ENCODE peak calls at places on chromosomes 11 and 22, in ten cellular contexts. M is HCT116; A is upper lobe of right lung; N is HS-5; E is tibial nerve; C is iris pigment epithelial cell; L is HTR-8/SVneo; O is RCC 7860; Q is effector memory CD4-positive, alpha-beta T cell; X is progenitor cell of endocrine pancreas. F is an unnamed sample.

GRCh38 chr11:103870821-103871309 is 165.6 kb upstream of the DDI1 start:
- DNase-seq in L (no peak), Q (no peak), M (no peak), A (no peak), E (peak), O (no peak), N (no peak), X (no peak), C (peak), F (no peak)

GRCh38 chr11:62127941-62128770 is 4.3 kb downstream of the INCENP start:
- DNase-seq in Q (no peak), A (no peak), X (no peak), M (no peak), E (no peak), O (no peak), L (no peak), C (no peak), N (no peak), F (no peak)

GRCh38 chr22:23281406-23282088 is 101.2 kb downstream of the BCR start:
- DNase-seq in O (peak), Q (peak), C (peak), A (peak), M (peak), N (peak), X (peak), L (peak), E (peak), F (peak)

GRCh38 chr22:42979606-42980005 is 35.3 kb downstream of the PACSIN2 start:
- DNase-seq in A (no peak), X (no peak), L (no peak), M (no peak), C (no peak), E (no peak), O (no peak), Q (no peak), N (no peak), F (no peak)

GRCh38 chr11:2797741-2798361 is 87.7 kb downstream of the CDKN1C start:
- DNase-seq in M (no peak), C (no peak), X (peak), L (no peak), Q (no peak), O (no peak), N (no peak), A (peak), E (no peak), F (no peak)

GRCh38 chr11:88280673-88281316 is 56.7 kb downstream of the CTSC start:
- DNase-seq in L (no peak), A (no peak), E (no peak), N (no peak), O (no peak), Q (no peak), X (no peak), C (peak), M (no peak), F (no peak)

GRCh38 chr11:69008774-69009440 is 4.1 kb downstream of the MRGPRF start:
- DNase-seq in Q (no peak), N (peak), C (peak), L (peak), X (no peak), A (peak), M (peak), O (peak), E (peak), F (no peak)

GRCh38 chr11:122895591-122895990 is 13.0 kb downstream of the JHY start:
- DNase-seq in X (no peak), O (no peak), N (no peak), C (no peak), L (no peak), M (no peak), E (no peak), A (no peak), Q (no peak), F (no peak)

GRCh38 chr22:49333206-49333605 is 494.5 kb downstream of the BRD1 start:
- DNase-seq in X (no peak), E (no peak), A (peak), M (no peak), O (no peak), L (no peak), C (no peak), Q (no peak), N (no peak), F (no peak)

GRCh38 chr22:37639070-37639760 is at the start of gene SH3BP1:
- DNase-seq in O (no peak), M (no peak), Q (peak), E (no peak), L (peak), X (peak), C (no peak), N (no peak), A (peak), F (peak)

GRCh38 chr11:130177782-130178181 is 18.2 kb downstream of the ST14 start:
- DNase-seq in L (no peak), Q (no peak), A (no peak), N (no peak), E (no peak), O (no peak), X (no peak), M (no peak), C (no peak), F (no peak)

GRCh38 chr11:7442588-7443215 is 42.6 kb upstream of the OLFML1 start:
- DNase-seq in C (peak), O (no peak), N (peak), E (peak), X (peak), Q (peak), L (peak), M (peak), A (peak), F (peak)

GRCh38 chr22:47174671-47175111 is 412.2 kb downstream of the TBC1D22A start:
- DNase-seq in O (no peak), C (no peak), X (no peak), A (peak), M (no peak), Q (no peak), L (no peak), N (no peak), E (no peak), F (no peak)

GRCh38 chr22:36087784-36088183 is 59.2 kb upstream of the RBFOX2 start:
- DNase-seq in E (no peak), L (no peak), Q (no peak), M (no peak), A (no peak), N (no peak), X (no peak), O (no peak), C (no peak), F (no peak)

GRCh38 chr11:107689317-107690202 is 22.3 kb downstream of the SLN start:
- DNase-seq in Q (peak), N (no peak), C (peak), X (peak), O (peak), L (peak), E (peak), A (peak), M (peak), F (peak)

GRCh38 chr11:85627332-85627997 is at the start of gene DLG2:
- DNase-seq in N (no peak), M (no peak), C (peak), A (no peak), Q (no peak), O (no peak), L (peak), E (peak), X (no peak), F (peak)

GRCh38 chr11:44338721-44339529 is 29.0 kb upstream of the ALX4 start:
- DNase-seq in X (no peak), N (no peak), E (no peak), A (no peak), C (no peak), L (no peak), M (no peak), Q (no peak), O (no peak), F (no peak)

GRCh38 chr11:95512682-95513081 is 276.9 kb downstream of the FAM76B start:
- DNase-seq in M (no peak), E (peak), X (no peak), C (peak), O (no peak), L (no peak), N (peak), Q (no peak), A (no peak), F (no peak)